ENCODE peak calls at places on chromosome 15, in nine cellular contexts. L, Z, S, U, A, K, H, E and C are unnamed samples.

GRCh38 chr15:79437275-79438000 is 5.3 kb downstream of the MINAR1 start:
- DNase-seq in Z (no peak), L (no peak), U (no peak), K (no peak), E (no peak), H (no peak), A (no peak), S (no peak), C (no peak)

GRCh38 chr15:90765489-90765888 is 48.3 kb downstream of the BLM start:
- DNase-seq in S (no peak), A (no peak), L (no peak), Z (no peak), U (no peak), K (no peak), H (no peak), E (no peak), C (no peak)

GRCh38 chr15:82108489-82109078 is 62.8 kb upstream of the MEX3B start:
- DNase-seq in S (peak; percentile 68), K (peak; percentile 72), H (peak; percentile 61), U (peak; percentile 57), Z (no peak), E (peak; percentile 71), L (peak; percentile 23), A (no peak), C (no peak)

GRCh38 chr15:69661871-69662667 is 209.5 kb downstream of the RPLP1 start:
- DNase-seq in U (no peak), L (no peak), S (no peak), E (no peak), Z (no peak), H (no peak), A (no peak), K (no peak), C (no peak)

GRCh38 chr15:49863431-49864205 is 242.8 kb downstream of the DTWD1 start:
- DNase-seq in A (no peak), Z (no peak), K (no peak), S (no peak), H (peak; percentile 65), U (peak; percentile 98), E (no peak), L (no peak), C (no peak)

GRCh38 chr15:89489376-89489775 is 7.0 kb downstream of the RHCG start:
- DNase-seq in K (no peak), S (no peak), L (no peak), A (no peak), H (no peak), Z (no peak), U (no peak), E (no peak), C (no peak)

GRCh38 chr15:86629957-86630356 is 550.3 kb downstream of the AGBL1 start:
- DNase-seq in S (no peak), K (no peak), L (no peak), Z (no peak), A (no peak), E (no peak), H (no peak), U (no peak), C (no peak)

GRCh38 chr15:37877851-37878577 is 56.4 kb upstream of the TMCO5A start:
- DNase-seq in E (no peak), K (no peak), U (peak; percentile 66), A (no peak), Z (no peak), L (no peak), S (peak; percentile 22), H (peak; percentile 90), C (no peak)

GRCh38 chr15:72585659-72586058 is 68.8 kb upstream of the GOLGA6B start:
- DNase-seq in L (no peak), E (no peak), U (peak; percentile 24), Z (no peak), S (no peak), H (peak; percentile 11), K (no peak), A (no peak), C (no peak)

GRCh38 chr15:48800811-48801460 is 9.9 kb downstream of the CEP152 start:
- DNase-seq in E (no peak), S (no peak), H (peak; percentile 28), A (no peak), Z (no peak), U (peak; percentile 50), K (no peak), L (no peak), C (no peak)

GRCh38 chr15:29938701-29939340 is 116.6 kb upstream of the TJP1 start:
- DNase-seq in U (no peak), K (no peak), L (no peak), E (no peak), H (no peak), A (no peak), Z (no peak), S (no peak), C (no peak)

GRCh38 chr15:98548172-98548971 is 100.0 kb upstream of the IGF1R start:
- DNase-seq in Z (no peak), H (peak; percentile 52), U (peak; percentile 40), L (peak; percentile 76), A (no peak), S (peak; percentile 75), K (peak; percentile 70), E (no peak), C (peak; percentile 87)

GRCh38 chr15:77532846-77533245 is 99.9 kb downstream of the LINGO1 start:
- DNase-seq in K (no peak), A (no peak), E (no peak), S (no peak), Z (no peak), L (no peak), H (no peak), U (no peak), C (no peak)

GRCh38 chr15:69480932-69481331 is 28.3 kb downstream of the RPLP1 start:
- DNase-seq in Z (no peak), L (no peak), A (no peak), H (no peak), E (no peak), S (no peak), U (no peak), K (no peak), C (no peak)

GRCh38 chr15:35168464-35168863 is 83.4 kb upstream of the NANOGP8 start:
- DNase-seq in H (peak; percentile 79), S (no peak), L (peak; percentile 8), A (no peak), K (no peak), E (no peak), Z (no peak), U (peak; percentile 40), C (no peak)

GRCh38 chr15:56963719-56964118 is 45.3 kb downstream of the TCF12 start:
- DNase-seq in K (no peak), A (no peak), H (no peak), Z (no peak), S (no peak), E (no peak), L (no peak), U (peak; percentile 20), C (no peak)

GRCh38 chr15:88258021-88258641 is 1.6 kb upstream of the NTRK3 start:
- DNase-seq in A (no peak), L (no peak), E (no peak), U (peak; percentile 11), K (no peak), S (no peak), H (peak; percentile 37), Z (no peak), C (no peak)

GRCh38 chr15:58039260-58040035 is 26.1 kb downstream of the ALDH1A2 start:
- DNase-seq in S (no peak), H (no peak), K (no peak), E (no peak), L (no peak), Z (no peak), A (no peak), U (no peak), C (no peak)

GRCh38 chr15:85131915-85132314 is 150.3 kb downstream of the PDE8A start:
- DNase-seq in A (no peak), Z (no peak), S (no peak), E (no peak), K (no peak), L (no peak), U (no peak), H (no peak), C (no peak)

GRCh38 chr15:83845230-83845629 is 191.3 kb downstream of the ADAMTSL3 start:
- DNase-seq in H (peak; percentile 19), E (no peak), A (no peak), K (no peak), L (no peak), S (no peak), Z (no peak), U (peak; percentile 88), C (no peak)

GRCh38 chr15:100880139-100880896 is 687 bp downstream of the ALDH1A3 start:
- DNase-seq in Z (no peak), H (peak; percentile 26), A (no peak), K (no peak), U (peak; percentile 15), E (no peak), S (no peak), L (no peak), C (no peak)

GRCh38 chr15:44537728-44538240 is 837 bp downstream of the EIF3J start:
- DNase-seq in S (peak; percentile 19), L (no peak), A (no peak), Z (peak; percentile 8), H (peak; percentile 55), U (peak; percentile 46), E (peak; percentile 9), K (no peak), C (no peak)

GRCh38 chr15:38699633-38700230 is 135.1 kb upstream of the RASGRP1 start:
- DNase-seq in Z (peak; percentile 11), S (peak; percentile 51), K (peak; percentile 11), L (peak; percentile 69), A (peak; percentile 67), E (peak; percentile 45), U (peak; percentile 67), H (peak; percentile 56), C (no peak)

GRCh38 chr15:51878446-51879386 is 49.3 kb downstream of the TMOD3 start:
- DNase-seq in A (no peak), U (peak; percentile 61), L (no peak), Z (no peak), H (peak; percentile 32), K (no peak), E (no peak), S (no peak), C (no peak)

GRCh38 chr15:27679621-27680521 is 419.2 kb downstream of the OCA2 start:
- DNase-seq in E (no peak), A (peak; percentile 90), Z (peak; percentile 89), K (no peak), U (no peak), S (no peak), H (no peak), L (no peak), C (no peak)

GRCh38 chr15:37140531-37141053 is 40.2 kb upstream of the MEIS2 start:
- DNase-seq in E (no peak), S (no peak), K (no peak), A (no peak), L (no peak), H (peak; percentile 23), Z (no peak), U (peak; percentile 53), C (no peak)

GRCh38 chr15:58549013-58549779 is 117.4 kb downstream of the LIPC start:
- DNase-seq in K (no peak), A (no peak), E (no peak), S (no peak), H (no peak), U (no peak), L (no peak), Z (no peak), C (no peak)

GRCh38 chr15:74200871-74201419 is 1.6 kb downstream of the STRA6 start:
- DNase-seq in Z (no peak), E (no peak), H (no peak), K (peak; percentile 35), U (no peak), L (no peak), A (no peak), S (no peak), C (no peak)

GRCh38 chr15:68806220-68807105 is 14.2 kb downstream of the ANP32A start:
- DNase-seq in A (no peak), U (no peak), E (no peak), K (no peak), L (no peak), Z (no peak), H (no peak), S (no peak), C (peak; percentile 25)

GRCh38 chr15:73394782-73395181 is 26.0 kb upstream of the HCN4 start:
- DNase-seq in H (no peak), L (no peak), E (no peak), U (no peak), S (no peak), K (peak; percentile 67), Z (no peak), A (no peak), C (no peak)

GRCh38 chr15:95087253-95087609 is 855.9 kb downstream of the MCTP2 start:
- DNase-seq in E (no peak), K (no peak), U (peak; percentile 18), A (no peak), Z (no peak), L (no peak), S (no peak), H (no peak), C (no peak)